ENCODE peak calls at places on chromosomes 7 and 10, in ten cellular contexts. One of them, this sample, is unnamed.

GRCh38 chr10:70943806-70944466 is 55.6 kb upstream of the PCBD1 start:
- DNase-seq in iPS DF 19.7: no peak
- DNase-seq in KG1: no peak
- DNase-seq in ELF-1: no peak
- DNase-seq in AG04449: no peak
- DNase-seq in tibial artery: no peak
- DNase-seq in NCI-H187: no peak
- DNase-seq in astrocyte of the cerebellum: no peak
- DNase-seq in endothelial cell: no peak
- DNase-seq in COR-L47: no peak
- DNase-seq in this sample: no peak

GRCh38 chr10:122475130-122475529 is 13.8 kb downstream of the HTRA1 start:
- DNase-seq in COR-L47: no peak
- DNase-seq in iPS DF 19.7: no peak
- DNase-seq in astrocyte of the cerebellum: no peak
- DNase-seq in AG04449: no peak
- DNase-seq in NCI-H187: no peak
- DNase-seq in endothelial cell: no peak
- DNase-seq in tibial artery: peak
- DNase-seq in ELF-1: no peak
- DNase-seq in KG1: no peak
- DNase-seq in this sample: no peak

GRCh38 chr7:79734158-79734557 is 280.7 kb upstream of the MAGI2 start:
- DNase-seq in COR-L47: no peak
- DNase-seq in AG04449: no peak
- DNase-seq in endothelial cell: no peak
- DNase-seq in iPS DF 19.7: no peak
- DNase-seq in astrocyte of the cerebellum: peak
- DNase-seq in tibial artery: no peak
- DNase-seq in KG1: no peak
- DNase-seq in NCI-H187: no peak
- DNase-seq in ELF-1: no peak
- DNase-seq in this sample: no peak

GRCh38 chr10:127907411-127908105 is 655 bp downstream of the PTPRE start:
- DNase-seq in endothelial cell: no peak
- DNase-seq in ELF-1: no peak
- DNase-seq in COR-L47: no peak
- DNase-seq in iPS DF 19.7: no peak
- DNase-seq in NCI-H187: no peak
- DNase-seq in AG04449: no peak
- DNase-seq in tibial artery: no peak
- DNase-seq in KG1: no peak
- DNase-seq in astrocyte of the cerebellum: peak
- DNase-seq in this sample: no peak

GRCh38 chr10:77793831-77794230 is 132.7 kb downstream of the DLG5 start:
- DNase-seq in AG04449: no peak
- DNase-seq in endothelial cell: no peak
- DNase-seq in astrocyte of the cerebellum: no peak
- DNase-seq in COR-L47: no peak
- DNase-seq in iPS DF 19.7: no peak
- DNase-seq in KG1: no peak
- DNase-seq in NCI-H187: no peak
- DNase-seq in ELF-1: no peak
- DNase-seq in tibial artery: no peak
- DNase-seq in this sample: no peak

GRCh38 chr7:8117195-8117594 is 144.8 kb downstream of the ICA1 start:
- DNase-seq in NCI-H187: no peak
- DNase-seq in tibial artery: no peak
- DNase-seq in AG04449: no peak
- DNase-seq in ELF-1: no peak
- DNase-seq in astrocyte of the cerebellum: no peak
- DNase-seq in iPS DF 19.7: no peak
- DNase-seq in endothelial cell: no peak
- DNase-seq in KG1: no peak
- DNase-seq in COR-L47: no peak
- DNase-seq in this sample: no peak

GRCh38 chr7:93374345-93374940 is 142.3 kb downstream of the VPS50 start:
- DNase-seq in endothelial cell: no peak
- DNase-seq in KG1: no peak
- DNase-seq in iPS DF 19.7: no peak
- DNase-seq in ELF-1: peak
- DNase-seq in COR-L47: no peak
- DNase-seq in astrocyte of the cerebellum: peak
- DNase-seq in AG04449: no peak
- DNase-seq in tibial artery: no peak
- DNase-seq in NCI-H187: no peak
- DNase-seq in this sample: no peak

GRCh38 chr7:25321424-25321823 is 93.1 kb upstream of the NPVF start:
- DNase-seq in COR-L47: no peak
- DNase-seq in ELF-1: no peak
- DNase-seq in tibial artery: no peak
- DNase-seq in endothelial cell: no peak
- DNase-seq in AG04449: no peak
- DNase-seq in NCI-H187: no peak
- DNase-seq in KG1: no peak
- DNase-seq in iPS DF 19.7: no peak
- DNase-seq in astrocyte of the cerebellum: no peak
- DNase-seq in this sample: no peak

GRCh38 chr10:47360419-47361040 is 12.4 kb downstream of the RBP3 start:
- DNase-seq in astrocyte of the cerebellum: no peak
- DNase-seq in tibial artery: no peak
- DNase-seq in ELF-1: peak
- DNase-seq in KG1: no peak
- DNase-seq in endothelial cell: no peak
- DNase-seq in iPS DF 19.7: no peak
- DNase-seq in AG04449: no peak
- DNase-seq in NCI-H187: no peak
- DNase-seq in COR-L47: no peak
- DNase-seq in this sample: no peak

GRCh38 chr10:24552346-24553016 is 171.2 kb downstream of the ARHGAP21 start:
- DNase-seq in endothelial cell: peak
- DNase-seq in AG04449: no peak
- DNase-seq in COR-L47: no peak
- DNase-seq in astrocyte of the cerebellum: no peak
- DNase-seq in tibial artery: no peak
- DNase-seq in NCI-H187: peak
- DNase-seq in KG1: no peak
- DNase-seq in iPS DF 19.7: peak
- DNase-seq in ELF-1: peak
- DNase-seq in this sample: no peak

GRCh38 chr10:13775786-13776780 is 189.3 kb downstream of the PRPF18 start:
- DNase-seq in endothelial cell: no peak
- DNase-seq in NCI-H187: no peak
- DNase-seq in AG04449: no peak
- DNase-seq in KG1: no peak
- DNase-seq in COR-L47: no peak
- DNase-seq in tibial artery: no peak
- DNase-seq in astrocyte of the cerebellum: peak
- DNase-seq in ELF-1: no peak
- DNase-seq in iPS DF 19.7: no peak
- DNase-seq in this sample: no peak

GRCh38 chr10:100908378-100908777 is 4.4 kb upstream of the SLF2 start:
- DNase-seq in astrocyte of the cerebellum: no peak
- DNase-seq in iPS DF 19.7: no peak
- DNase-seq in KG1: no peak
- DNase-seq in COR-L47: no peak
- DNase-seq in ELF-1: no peak
- DNase-seq in tibial artery: no peak
- DNase-seq in NCI-H187: no peak
- DNase-seq in endothelial cell: no peak
- DNase-seq in AG04449: no peak
- DNase-seq in this sample: no peak

GRCh38 chr10:3848005-3848767 is 63.2 kb upstream of the KLF6 start:
- DNase-seq in NCI-H187: no peak
- DNase-seq in KG1: no peak
- DNase-seq in COR-L47: no peak
- DNase-seq in iPS DF 19.7: no peak
- DNase-seq in tibial artery: no peak
- DNase-seq in AG04449: no peak
- DNase-seq in endothelial cell: no peak
- DNase-seq in ELF-1: no peak
- DNase-seq in astrocyte of the cerebellum: no peak
- DNase-seq in this sample: no peak

GRCh38 chr7:32163141-32163806 is 93.1 kb upstream of the PDE1C start:
- DNase-seq in astrocyte of the cerebellum: peak
- DNase-seq in NCI-H187: no peak
- DNase-seq in COR-L47: no peak
- DNase-seq in ELF-1: peak
- DNase-seq in endothelial cell: no peak
- DNase-seq in KG1: no peak
- DNase-seq in AG04449: peak
- DNase-seq in iPS DF 19.7: no peak
- DNase-seq in tibial artery: peak
- DNase-seq in this sample: no peak

GRCh38 chr7:28318126-28318762 is 94.1 kb upstream of the CREB5 start:
- DNase-seq in KG1: no peak
- DNase-seq in endothelial cell: no peak
- DNase-seq in tibial artery: no peak
- DNase-seq in iPS DF 19.7: no peak
- DNase-seq in COR-L47: no peak
- DNase-seq in astrocyte of the cerebellum: no peak
- DNase-seq in AG04449: no peak
- DNase-seq in NCI-H187: no peak
- DNase-seq in ELF-1: no peak
- DNase-seq in this sample: no peak

GRCh38 chr7:28776463-28777157 is 181.5 kb downstream of the TRIL start:
- DNase-seq in endothelial cell: no peak
- DNase-seq in COR-L47: no peak
- DNase-seq in astrocyte of the cerebellum: no peak
- DNase-seq in ELF-1: no peak
- DNase-seq in NCI-H187: no peak
- DNase-seq in tibial artery: no peak
- DNase-seq in AG04449: no peak
- DNase-seq in KG1: no peak
- DNase-seq in iPS DF 19.7: no peak
- DNase-seq in this sample: no peak

GRCh38 chr7:19024261-19024660 is 93.2 kb downstream of the TWIST1 start:
- DNase-seq in astrocyte of the cerebellum: peak
- DNase-seq in ELF-1: no peak
- DNase-seq in AG04449: peak
- DNase-seq in NCI-H187: no peak
- DNase-seq in tibial artery: no peak
- DNase-seq in KG1: no peak
- DNase-seq in iPS DF 19.7: no peak
- DNase-seq in COR-L47: no peak
- DNase-seq in endothelial cell: no peak
- DNase-seq in this sample: no peak

GRCh38 chr10:78408671-78409472 is 375.2 kb downstream of the RPS24 start:
- DNase-seq in astrocyte of the cerebellum: peak
- DNase-seq in AG04449: no peak
- DNase-seq in ELF-1: no peak
- DNase-seq in COR-L47: no peak
- DNase-seq in iPS DF 19.7: peak
- DNase-seq in endothelial cell: no peak
- DNase-seq in NCI-H187: no peak
- DNase-seq in tibial artery: peak
- DNase-seq in KG1: no peak
- DNase-seq in this sample: no peak

GRCh38 chr7:36906448-36906847 is 182.2 kb upstream of the AOAH start:
- DNase-seq in astrocyte of the cerebellum: no peak
- DNase-seq in tibial artery: no peak
- DNase-seq in AG04449: no peak
- DNase-seq in ELF-1: peak
- DNase-seq in KG1: no peak
- DNase-seq in iPS DF 19.7: no peak
- DNase-seq in endothelial cell: no peak
- DNase-seq in COR-L47: peak
- DNase-seq in NCI-H187: no peak
- DNase-seq in this sample: no peak

GRCh38 chr10:97096327-97097153 is 89.2 kb downstream of the SLIT1 start:
- DNase-seq in tibial artery: no peak
- DNase-seq in AG04449: no peak
- DNase-seq in astrocyte of the cerebellum: no peak
- DNase-seq in KG1: no peak
- DNase-seq in NCI-H187: no peak
- DNase-seq in iPS DF 19.7: no peak
- DNase-seq in COR-L47: no peak
- DNase-seq in ELF-1: no peak
- DNase-seq in endothelial cell: no peak
- DNase-seq in this sample: no peak

GRCh38 chr7:111018960-111019835 is 71.7 kb upstream of the LRRN3 start:
- DNase-seq in AG04449: no peak
- DNase-seq in iPS DF 19.7: no peak
- DNase-seq in tibial artery: no peak
- DNase-seq in astrocyte of the cerebellum: no peak
- DNase-seq in ELF-1: peak
- DNase-seq in NCI-H187: no peak
- DNase-seq in COR-L47: no peak
- DNase-seq in endothelial cell: no peak
- DNase-seq in KG1: no peak
- DNase-seq in this sample: no peak

This sample was measured in esophagus squamous epithelium.